ENCODE peak calls at places on chromosomes 11 and 22, in eight cellular contexts. D is GM12865, I is A673, G is HFFc6, H is neural crest cell, V is heart left ventricle, S is left lung, Z is AG09319. Q is an unnamed sample.

GRCh38 chr11:124799384-124800225 is 601 bp downstream of the MSANTD2 start:
- DNase-seq in D (peak), I (peak), G (no peak), H (peak), V (peak), S (peak), Z (no peak), Q (peak)

GRCh38 chr11:88739524-88739923 is 326.3 kb downstream of the GRM5 start:
- DNase-seq in D (no peak), I (no peak), G (no peak), H (no peak), V (no peak), S (no peak), Z (no peak), Q (no peak)

GRCh38 chr22:32050678-32051515 is 7.8 kb downstream of the SLC5A1 start:
- DNase-seq in D (peak), I (peak), G (peak), H (no peak), V (no peak), S (no peak), Z (peak), Q (no peak)

GRCh38 chr22:45263790-45264269 is 20.9 kb upstream of the UPK3A start:
- DNase-seq in D (peak), I (no peak), G (peak), H (peak), V (peak), S (peak), Z (peak), Q (peak)

GRCh38 chr11:99638073-99638553 is 617.4 kb downstream of the CNTN5 start:
- DNase-seq in D (no peak), I (no peak), G (no peak), H (no peak), V (no peak), S (no peak), Z (no peak), Q (no peak)

GRCh38 chr11:12017865-12018453 is 9.5 kb upstream of the DKK3 start:
- DNase-seq in D (no peak), I (no peak), G (no peak), H (no peak), V (peak), S (no peak), Z (no peak), Q (no peak)

GRCh38 chr11:69479591-69480271 is 1.7 kb upstream of the LINC01488 start:
- DNase-seq in D (no peak), I (no peak), G (no peak), H (no peak), V (peak), S (peak), Z (no peak), Q (no peak)

GRCh38 chr11:131606936-131607335 is 236.5 kb downstream of the NTM start:
- DNase-seq in D (no peak), I (no peak), G (no peak), H (no peak), V (no peak), S (no peak), Z (no peak), Q (no peak)

GRCh38 chr11:79957702-79958101 is 516.9 kb upstream of the TENM4 start:
- DNase-seq in D (no peak), I (no peak), G (no peak), H (no peak), V (no peak), S (no peak), Z (no peak), Q (no peak)

GRCh38 chr22:22078329-22078728 is 95.7 kb upstream of the TOP3B start:
- DNase-seq in D (no peak), I (no peak), G (no peak), H (no peak), V (no peak), S (no peak), Z (no peak), Q (no peak)

GRCh38 chr11:124746621-124747243 is 5.3 kb downstream of the VSIG2 start:
- DNase-seq in D (peak), I (peak), G (peak), H (no peak), V (peak), S (peak), Z (peak), Q (peak)

GRCh38 chr11:9260182-9261146 is 4.7 kb downstream of the DENND5A start:
- DNase-seq in D (peak), I (peak), G (no peak), H (no peak), V (no peak), S (no peak), Z (no peak), Q (no peak)

GRCh38 chr11:113668255-113668654 is 37.9 kb downstream of the TMPRSS5 start:
- DNase-seq in D (no peak), I (no peak), G (no peak), H (no peak), V (no peak), S (no peak), Z (no peak), Q (no peak)

GRCh38 chr11:93122535-93122934 is 75.3 kb downstream of the SLC36A4 start:
- DNase-seq in D (no peak), I (no peak), G (no peak), H (no peak), V (no peak), S (no peak), Z (no peak), Q (no peak)

GRCh38 chr11:116694815-116695590 is 77.8 kb downstream of the BUD13 start:
- DNase-seq in D (no peak), I (no peak), G (no peak), H (no peak), V (no peak), S (no peak), Z (no peak), Q (no peak)

GRCh38 chr11:87030458-87031054 is 7.2 kb upstream of the TMEM135 start:
- DNase-seq in D (peak), I (peak), G (no peak), H (no peak), V (no peak), S (no peak), Z (no peak), Q (no peak)

GRCh38 chr11:65898656-65899355 is 1.4 kb downstream of the FOSL1 start:
- DNase-seq in D (no peak), I (no peak), G (no peak), H (no peak), V (no peak), S (peak), Z (no peak), Q (no peak)

GRCh38 chr11:9077164-9077563 is 14.2 kb downstream of the SCUBE2 start:
- DNase-seq in D (no peak), I (no peak), G (no peak), H (no peak), V (no peak), S (no peak), Z (no peak), Q (no peak)

GRCh38 chr11:17571431-17572358 is 24.6 kb downstream of the OTOG start:
- DNase-seq in D (no peak), I (no peak), G (no peak), H (no peak), V (peak), S (no peak), Z (no peak), Q (no peak)

GRCh38 chr11:111330234-111330893 is 32.0 kb downstream of the POU2AF3 start:
- DNase-seq in D (no peak), I (no peak), G (no peak), H (no peak), V (no peak), S (no peak), Z (no peak), Q (no peak)

GRCh38 chr11:20201231-20201630 is 41.0 kb upstream of the DBX1 start:
- DNase-seq in D (no peak), I (no peak), G (no peak), H (no peak), V (no peak), S (no peak), Z (no peak), Q (no peak)

GRCh38 chr11:14308114-14308896 is 50.7 kb downstream of the RRAS2 start:
- DNase-seq in D (peak), I (peak), G (peak), H (no peak), V (no peak), S (no peak), Z (no peak), Q (no peak)

GRCh38 chr22:20422271-20422958 is 15.2 kb downstream of the SCARF2 start:
- DNase-seq in D (no peak), I (peak), G (peak), H (no peak), V (no peak), S (peak), Z (peak), Q (no peak)

GRCh38 chr11:120883404-120884135 is 140.3 kb upstream of the TBCEL start:
- DNase-seq in D (no peak), I (no peak), G (peak), H (no peak), V (peak), S (no peak), Z (no peak), Q (no peak)

DNA sequence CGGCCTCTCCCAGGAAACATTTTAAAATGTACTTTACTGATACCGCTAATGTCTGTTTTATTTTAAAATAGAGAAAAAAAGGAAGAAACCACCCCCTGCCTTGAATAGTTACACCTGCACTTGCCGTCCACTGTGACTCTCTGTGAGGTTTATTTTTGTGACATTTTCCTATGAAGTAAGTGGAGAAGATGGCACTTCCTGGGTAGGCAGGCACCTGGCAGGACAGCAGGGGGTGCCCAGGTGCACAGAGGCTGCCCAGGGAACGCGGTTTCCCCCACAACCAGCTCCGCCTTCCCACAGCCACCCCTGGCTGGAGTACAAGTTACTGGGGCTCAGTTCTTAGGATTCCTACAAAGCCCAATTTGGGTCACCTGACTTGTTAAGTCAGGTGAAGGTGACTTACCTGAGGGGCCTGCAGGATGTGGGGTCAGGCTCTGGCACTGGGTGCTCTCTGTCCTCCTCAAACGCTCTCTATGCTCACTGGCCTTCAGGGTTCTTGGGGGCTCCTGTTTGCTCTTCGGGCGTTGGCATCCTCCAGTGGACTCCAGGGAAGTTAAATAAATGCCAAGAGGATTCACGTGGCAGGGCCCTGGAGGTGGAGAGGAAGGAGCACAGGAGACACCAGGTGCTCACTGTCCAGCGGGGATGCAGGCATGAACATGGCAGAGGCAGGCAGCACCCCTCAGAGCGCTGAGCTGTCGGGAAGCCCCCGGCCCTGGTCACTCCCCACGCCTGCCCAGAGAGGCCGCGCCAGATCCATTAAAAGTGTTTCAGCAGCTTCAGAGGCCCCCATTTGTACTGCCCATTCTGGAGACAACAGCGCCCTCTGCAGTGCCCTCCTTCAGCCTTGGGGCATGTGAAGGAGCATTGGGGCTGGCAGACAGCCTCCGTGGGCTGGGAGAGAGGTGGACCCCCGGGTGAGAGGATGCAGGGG is 1021.2 kb downstream of the TBC1D22A start:
- DNase-seq in D (no peak), I (no peak), G (no peak), H (no peak), V (no peak), S (no peak), Z (no peak), Q (no peak)
- TF ChIP-seq CTCF in D (no peak), I (no peak), G (no peak), H (no peak), V (no peak), S (no peak), Z (no peak), Q (no peak)

GRCh38 chr11:59807047-59807446 is 3.5 kb downstream of the MRPL16 start:
- DNase-seq in D (no peak), I (no peak), G (no peak), H (no peak), V (no peak), S (no peak), Z (no peak), Q (no peak)
- TF ChIP-seq CTCF in D (no peak), I (no peak), G (no peak), H (no peak), V (no peak), S (no peak), Z (no peak), Q (no peak)

GRCh38 chr11:95108159-95108611 is 18.5 kb downstream of the ENDOD1 start:
- DNase-seq in D (no peak), I (no peak), G (no peak), H (no peak), V (peak), S (no peak), Z (no peak), Q (peak)
- TF ChIP-seq CTCF in D (no peak), I (no peak), G (no peak), H (no peak), V (no peak), S (no peak), Z (no peak), Q (no peak)

GRCh38 chr11:74871037-74871436 is 77.9 kb downstream of the XRRA1 start:
- DNase-seq in D (no peak), I (no peak), G (no peak), H (no peak), V (no peak), S (no peak), Z (no peak), Q (no peak)

GRCh38 chr11:74866557-74866956 is 82.3 kb downstream of the XRRA1 start:
- DNase-seq in D (no peak), I (no peak), G (no peak), H (no peak), V (no peak), S (no peak), Z (no peak), Q (no peak)

DNA sequence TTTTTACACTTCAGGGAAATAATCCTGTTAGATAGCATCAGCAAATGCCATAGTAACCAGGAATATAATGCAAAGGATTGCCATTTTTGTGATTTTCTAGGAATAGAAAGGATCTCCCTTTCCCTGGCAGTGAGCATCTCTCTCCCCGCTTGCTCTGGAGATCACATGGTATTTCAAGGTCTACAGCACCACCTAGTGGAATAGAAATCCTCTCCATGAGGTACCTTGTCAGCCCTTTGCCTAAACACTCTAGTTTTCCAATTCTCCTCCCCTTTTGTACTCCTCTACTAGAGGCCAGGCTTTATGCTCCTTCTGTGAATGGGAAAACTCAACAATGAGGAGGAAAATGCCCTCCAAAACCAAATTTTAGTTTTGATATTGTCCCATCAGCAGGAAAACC is 78.4 kb downstream of the XRRA1 start:
- DNase-seq in D (peak), I (peak), G (peak), H (no peak), V (no peak), S (no peak), Z (peak), Q (no peak)
- TF ChIP-seq CTCF in D (peak), I (peak), G (peak), H (peak), V (no peak), S (peak), Z (peak), Q (no peak)

GRCh38 chr11:123061403-123062157 is at the start of gene HSPA8:
- DNase-seq in D (peak), I (peak), G (peak), H (no peak), V (peak), S (peak), Z (no peak), Q (peak)
- TF ChIP-seq CTCF in D (no peak), I (no peak), G (no peak), H (no peak), V (no peak), S (no peak), Z (no peak), Q (no peak)

GRCh38 chr11:130145975-130146776 is 13.4 kb upstream of the ST14 start:
- DNase-seq in D (peak), I (no peak), G (peak), H (no peak), V (no peak), S (peak), Z (no peak), Q (peak)
- TF ChIP-seq CTCF in D (no peak), I (peak), G (peak), H (no peak), V (peak), S (no peak), Z (peak), Q (no peak)

DNA sequence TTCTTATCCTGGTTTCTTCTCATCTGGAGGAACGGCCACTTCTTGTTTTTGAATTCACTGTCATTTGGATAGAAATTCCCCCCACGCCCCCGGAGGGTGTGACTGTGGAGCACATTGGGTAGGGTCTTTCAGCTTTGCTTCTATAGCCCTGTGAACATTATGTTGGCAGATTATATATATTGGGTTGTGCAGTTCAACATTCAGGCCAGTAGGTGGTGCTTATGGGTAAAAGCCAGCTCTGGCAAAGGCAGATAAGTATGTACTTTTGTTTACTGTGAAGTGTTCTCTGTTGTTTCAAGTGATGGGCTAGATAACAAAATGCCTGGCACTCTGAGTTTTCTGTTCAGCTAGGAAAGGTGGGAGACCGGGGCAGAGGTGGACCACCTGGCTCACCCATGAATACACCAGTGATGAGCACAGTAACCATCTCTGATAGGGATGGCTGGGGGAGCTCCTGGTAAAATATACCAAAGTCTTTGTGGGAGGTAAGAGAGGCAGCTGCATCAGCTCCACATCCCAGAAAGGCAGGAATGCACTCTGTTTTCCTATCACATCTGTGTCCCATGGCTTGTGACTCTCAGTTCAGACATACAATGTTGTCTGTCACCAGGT is 1348.2 kb upstream of the RAG2 start:
- DNase-seq in D (peak), I (peak), G (peak), H (peak), V (no peak), S (no peak), Z (no peak), Q (peak)
- TF ChIP-seq CTCF in D (peak), I (peak), G (peak), H (peak), V (peak), S (peak), Z (peak), Q (peak)

GRCh38 chr11:64285885-64286800 is 495 bp downstream of the GPR137 start:
- DNase-seq in D (peak), I (no peak), G (no peak), H (no peak), V (no peak), S (no peak), Z (no peak), Q (no peak)
- TF ChIP-seq CTCF in D (peak), I (no peak), G (peak), H (no peak), V (no peak), S (no peak), Z (no peak), Q (no peak)

DNA sequence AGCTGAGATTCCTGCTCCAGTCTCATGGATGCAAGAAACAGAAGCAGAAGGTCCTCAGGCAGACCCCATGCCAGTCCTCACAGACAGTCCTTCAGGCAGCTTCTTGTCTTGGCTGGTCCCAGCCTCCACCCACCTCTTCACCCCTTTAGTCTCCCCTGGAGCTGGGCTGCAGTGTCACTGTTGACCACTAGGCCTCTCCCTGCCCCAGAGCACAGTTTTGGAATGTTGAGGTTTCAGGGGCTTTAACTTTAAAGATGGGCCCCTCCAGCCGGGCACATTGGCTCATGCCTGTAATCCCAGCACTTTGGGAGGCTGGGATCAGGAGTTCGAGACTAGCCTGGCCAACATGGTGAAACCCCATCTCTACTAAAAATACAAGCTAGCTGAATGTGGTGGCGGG is 39.5 kb upstream of the GCAT start:
- DNase-seq in D (no peak), I (no peak), G (no peak), H (no peak), V (no peak), S (no peak), Z (no peak), Q (no peak)
- TF ChIP-seq CTCF in D (peak), I (peak), G (peak), H (peak), V (no peak), S (no peak), Z (peak), Q (peak)